ENCODE peak calls at places on chromosomes 13 and 19, in six cellular contexts. One of them, this sample, is unnamed.

GRCh38 chr19:56554272-56554869 is 12.9 kb upstream of the ZNF470 start:
- DNase-seq in pancreas: no peak
- DNase-seq in stimulated activated CD8-positive, alpha-beta memory T cell treated with anti-CD3 and anti-CD28 coated beads, Interleukin-15, amount 100 ng/mL, for 1 hour: no peak
- DNase-seq in HFFc6: no peak
- DNase-seq in thoracic aorta: no peak
- DNase-seq in progenitor cell of endocrine pancreas: no peak
- DNase-seq in this sample: no peak

GRCh38 chr19:49567722-49568454 is 12.5 kb downstream of the NOSIP start:
- DNase-seq in pancreas: no peak
- DNase-seq in stimulated activated CD8-positive, alpha-beta memory T cell treated with anti-CD3 and anti-CD28 coated beads, Interleukin-15, amount 100 ng/mL, for 1 hour: no peak
- DNase-seq in HFFc6: no peak
- DNase-seq in thoracic aorta: no peak
- DNase-seq in progenitor cell of endocrine pancreas: no peak
- DNase-seq in this sample: no peak

GRCh38 chr19:33273881-33274662 is 28.3 kb downstream of the CEBPA start:
- DNase-seq in pancreas: no peak
- DNase-seq in stimulated activated CD8-positive, alpha-beta memory T cell treated with anti-CD3 and anti-CD28 coated beads, Interleukin-15, amount 100 ng/mL, for 1 hour: no peak
- DNase-seq in HFFc6: peak
- DNase-seq in thoracic aorta: peak
- DNase-seq in progenitor cell of endocrine pancreas: no peak
- DNase-seq in this sample: peak

GRCh38 chr19:45908956-45909355 is 5.6 kb downstream of the NANOS2 start:
- DNase-seq in pancreas: no peak
- DNase-seq in stimulated activated CD8-positive, alpha-beta memory T cell treated with anti-CD3 and anti-CD28 coated beads, Interleukin-15, amount 100 ng/mL, for 1 hour: no peak
- DNase-seq in HFFc6: peak
- DNase-seq in thoracic aorta: no peak
- DNase-seq in progenitor cell of endocrine pancreas: no peak
- DNase-seq in this sample: no peak

GRCh38 chr19:12647490-12648071 is 19.0 kb downstream of the MAN2B1 start:
- DNase-seq in pancreas: peak
- DNase-seq in stimulated activated CD8-positive, alpha-beta memory T cell treated with anti-CD3 and anti-CD28 coated beads, Interleukin-15, amount 100 ng/mL, for 1 hour: no peak
- DNase-seq in HFFc6: no peak
- DNase-seq in thoracic aorta: no peak
- DNase-seq in progenitor cell of endocrine pancreas: no peak
- DNase-seq in this sample: peak

GRCh38 chr19:9885077-9885552 is 50.0 kb downstream of the PIN1 start:
- DNase-seq in pancreas: peak
- DNase-seq in stimulated activated CD8-positive, alpha-beta memory T cell treated with anti-CD3 and anti-CD28 coated beads, Interleukin-15, amount 100 ng/mL, for 1 hour: no peak
- DNase-seq in HFFc6: peak
- DNase-seq in thoracic aorta: no peak
- DNase-seq in progenitor cell of endocrine pancreas: no peak
- DNase-seq in this sample: no peak

GRCh38 chr13:89627991-89628390 is 1719.5 kb upstream of the MIR17HG start:
- DNase-seq in pancreas: no peak
- DNase-seq in stimulated activated CD8-positive, alpha-beta memory T cell treated with anti-CD3 and anti-CD28 coated beads, Interleukin-15, amount 100 ng/mL, for 1 hour: no peak
- DNase-seq in HFFc6: no peak
- DNase-seq in thoracic aorta: no peak
- DNase-seq in progenitor cell of endocrine pancreas: no peak
- DNase-seq in this sample: no peak

GRCh38 chr13:45055198-45055901 is 65.0 kb upstream of the GTF2F2 start:
- DNase-seq in pancreas: no peak
- DNase-seq in stimulated activated CD8-positive, alpha-beta memory T cell treated with anti-CD3 and anti-CD28 coated beads, Interleukin-15, amount 100 ng/mL, for 1 hour: no peak
- DNase-seq in HFFc6: peak
- DNase-seq in thoracic aorta: no peak
- DNase-seq in progenitor cell of endocrine pancreas: no peak
- DNase-seq in this sample: no peak

GRCh38 chr13:54415753-54416366 is 1387.2 kb downstream of the OLFM4 start:
- DNase-seq in pancreas: no peak
- DNase-seq in stimulated activated CD8-positive, alpha-beta memory T cell treated with anti-CD3 and anti-CD28 coated beads, Interleukin-15, amount 100 ng/mL, for 1 hour: no peak
- DNase-seq in HFFc6: no peak
- DNase-seq in thoracic aorta: no peak
- DNase-seq in progenitor cell of endocrine pancreas: no peak
- DNase-seq in this sample: no peak

GRCh38 chr19:37506387-37507166 is at the start of gene ZNF793:
- DNase-seq in pancreas: peak
- DNase-seq in stimulated activated CD8-positive, alpha-beta memory T cell treated with anti-CD3 and anti-CD28 coated beads, Interleukin-15, amount 100 ng/mL, for 1 hour: peak
- DNase-seq in HFFc6: peak
- DNase-seq in thoracic aorta: peak
- DNase-seq in progenitor cell of endocrine pancreas: peak
- DNase-seq in this sample: peak

GRCh38 chr13:106103779-106104178 is 431.7 kb downstream of the EFNB2 start:
- DNase-seq in pancreas: no peak
- DNase-seq in stimulated activated CD8-positive, alpha-beta memory T cell treated with anti-CD3 and anti-CD28 coated beads, Interleukin-15, amount 100 ng/mL, for 1 hour: no peak
- DNase-seq in HFFc6: peak
- DNase-seq in thoracic aorta: no peak
- DNase-seq in progenitor cell of endocrine pancreas: no peak
- DNase-seq in this sample: no peak

GRCh38 chr13:28494861-28495585 is at the start of gene FLT1:
- DNase-seq in pancreas: no peak
- DNase-seq in stimulated activated CD8-positive, alpha-beta memory T cell treated with anti-CD3 and anti-CD28 coated beads, Interleukin-15, amount 100 ng/mL, for 1 hour: no peak
- DNase-seq in HFFc6: peak
- DNase-seq in thoracic aorta: no peak
- DNase-seq in progenitor cell of endocrine pancreas: peak
- DNase-seq in this sample: peak

GRCh38 chr19:47373246-47374240 is 24.4 kb downstream of the DHX34 start:
- DNase-seq in pancreas: no peak
- DNase-seq in stimulated activated CD8-positive, alpha-beta memory T cell treated with anti-CD3 and anti-CD28 coated beads, Interleukin-15, amount 100 ng/mL, for 1 hour: no peak
- DNase-seq in HFFc6: no peak
- DNase-seq in thoracic aorta: no peak
- DNase-seq in progenitor cell of endocrine pancreas: no peak
- DNase-seq in this sample: no peak

GRCh38 chr19:42816901-42817300 is 51.4 kb upstream of the PSG8 start:
- DNase-seq in pancreas: no peak
- DNase-seq in stimulated activated CD8-positive, alpha-beta memory T cell treated with anti-CD3 and anti-CD28 coated beads, Interleukin-15, amount 100 ng/mL, for 1 hour: no peak
- DNase-seq in HFFc6: peak
- DNase-seq in thoracic aorta: no peak
- DNase-seq in progenitor cell of endocrine pancreas: no peak
- DNase-seq in this sample: no peak

GRCh38 chr13:40562975-40563349 is 103.5 kb downstream of the FOXO1 start:
- DNase-seq in pancreas: no peak
- DNase-seq in stimulated activated CD8-positive, alpha-beta memory T cell treated with anti-CD3 and anti-CD28 coated beads, Interleukin-15, amount 100 ng/mL, for 1 hour: no peak
- DNase-seq in HFFc6: no peak
- DNase-seq in thoracic aorta: no peak
- DNase-seq in progenitor cell of endocrine pancreas: no peak
- DNase-seq in this sample: peak

GRCh38 chr19:49200238-49200862 is 42.8 kb downstream of the TRPM4 start:
- DNase-seq in pancreas: no peak
- DNase-seq in stimulated activated CD8-positive, alpha-beta memory T cell treated with anti-CD3 and anti-CD28 coated beads, Interleukin-15, amount 100 ng/mL, for 1 hour: no peak
- DNase-seq in HFFc6: no peak
- DNase-seq in thoracic aorta: no peak
- DNase-seq in progenitor cell of endocrine pancreas: no peak
- DNase-seq in this sample: no peak

GRCh38 chr13:108036411-108036810 is 178.9 kb downstream of the LIG4 start:
- DNase-seq in pancreas: no peak
- DNase-seq in stimulated activated CD8-positive, alpha-beta memory T cell treated with anti-CD3 and anti-CD28 coated beads, Interleukin-15, amount 100 ng/mL, for 1 hour: no peak
- DNase-seq in HFFc6: no peak
- DNase-seq in thoracic aorta: no peak
- DNase-seq in progenitor cell of endocrine pancreas: no peak
- DNase-seq in this sample: no peak

GRCh38 chr13:30138511-30138910 is 168.8 kb downstream of the KATNAL1 start:
- DNase-seq in pancreas: no peak
- DNase-seq in stimulated activated CD8-positive, alpha-beta memory T cell treated with anti-CD3 and anti-CD28 coated beads, Interleukin-15, amount 100 ng/mL, for 1 hour: no peak
- DNase-seq in HFFc6: no peak
- DNase-seq in thoracic aorta: no peak
- DNase-seq in progenitor cell of endocrine pancreas: no peak
- DNase-seq in this sample: no peak

GRCh38 chr19:48553676-48554384 is 1.9 kb downstream of the SULT2B1 start:
- DNase-seq in pancreas: peak
- DNase-seq in stimulated activated CD8-positive, alpha-beta memory T cell treated with anti-CD3 and anti-CD28 coated beads, Interleukin-15, amount 100 ng/mL, for 1 hour: no peak
- DNase-seq in HFFc6: peak
- DNase-seq in thoracic aorta: no peak
- DNase-seq in progenitor cell of endocrine pancreas: no peak
- DNase-seq in this sample: no peak

GRCh38 chr19:10517760-10518443 is 655 bp upstream of the S1PR5 start:
- DNase-seq in pancreas: no peak
- DNase-seq in stimulated activated CD8-positive, alpha-beta memory T cell treated with anti-CD3 and anti-CD28 coated beads, Interleukin-15, amount 100 ng/mL, for 1 hour: no peak
- DNase-seq in HFFc6: peak
- DNase-seq in thoracic aorta: no peak
- DNase-seq in progenitor cell of endocrine pancreas: no peak
- DNase-seq in this sample: no peak

GRCh38 chr19:1668339-1669123 is 16.1 kb upstream of the TCF3 start:
- DNase-seq in pancreas: peak
- DNase-seq in stimulated activated CD8-positive, alpha-beta memory T cell treated with anti-CD3 and anti-CD28 coated beads, Interleukin-15, amount 100 ng/mL, for 1 hour: no peak
- DNase-seq in HFFc6: no peak
- DNase-seq in thoracic aorta: no peak
- DNase-seq in progenitor cell of endocrine pancreas: peak
- DNase-seq in this sample: peak

GRCh38 chr19:2663920-2664571 is 38.4 kb downstream of the GNG7 start:
- DNase-seq in pancreas: no peak
- DNase-seq in stimulated activated CD8-positive, alpha-beta memory T cell treated with anti-CD3 and anti-CD28 coated beads, Interleukin-15, amount 100 ng/mL, for 1 hour: no peak
- DNase-seq in HFFc6: no peak
- DNase-seq in thoracic aorta: no peak
- DNase-seq in progenitor cell of endocrine pancreas: no peak
- DNase-seq in this sample: no peak

GRCh38 chr13:48775285-48775684 is 121.6 kb downstream of the CYSLTR2 start:
- DNase-seq in pancreas: no peak
- DNase-seq in stimulated activated CD8-positive, alpha-beta memory T cell treated with anti-CD3 and anti-CD28 coated beads, Interleukin-15, amount 100 ng/mL, for 1 hour: no peak
- DNase-seq in HFFc6: peak
- DNase-seq in thoracic aorta: no peak
- DNase-seq in progenitor cell of endocrine pancreas: no peak
- DNase-seq in this sample: no peak

GRCh38 chr19:7868326-7868670 is 5.9 kb downstream of the PRR36 start:
- DNase-seq in pancreas: no peak
- DNase-seq in stimulated activated CD8-positive, alpha-beta memory T cell treated with anti-CD3 and anti-CD28 coated beads, Interleukin-15, amount 100 ng/mL, for 1 hour: no peak
- DNase-seq in HFFc6: no peak
- DNase-seq in thoracic aorta: no peak
- DNase-seq in progenitor cell of endocrine pancreas: no peak
- DNase-seq in this sample: no peak

GRCh38 chr13:75754936-75755335 is 118.8 kb downstream of the LMO7 start:
- DNase-seq in pancreas: no peak
- DNase-seq in stimulated activated CD8-positive, alpha-beta memory T cell treated with anti-CD3 and anti-CD28 coated beads, Interleukin-15, amount 100 ng/mL, for 1 hour: no peak
- DNase-seq in HFFc6: no peak
- DNase-seq in thoracic aorta: no peak
- DNase-seq in progenitor cell of endocrine pancreas: no peak
- DNase-seq in this sample: no peak

GRCh38 chr19:3285647-3286176 is 61.3 kb downstream of the CELF5 start:
- DNase-seq in pancreas: no peak
- DNase-seq in stimulated activated CD8-positive, alpha-beta memory T cell treated with anti-CD3 and anti-CD28 coated beads, Interleukin-15, amount 100 ng/mL, for 1 hour: peak
- DNase-seq in HFFc6: no peak
- DNase-seq in thoracic aorta: no peak
- DNase-seq in progenitor cell of endocrine pancreas: peak
- DNase-seq in this sample: no peak

GRCh38 chr13:85970727-85971126 is 171.5 kb upstream of the SLITRK6 start:
- DNase-seq in pancreas: no peak
- DNase-seq in stimulated activated CD8-positive, alpha-beta memory T cell treated with anti-CD3 and anti-CD28 coated beads, Interleukin-15, amount 100 ng/mL, for 1 hour: no peak
- DNase-seq in HFFc6: no peak
- DNase-seq in thoracic aorta: no peak
- DNase-seq in progenitor cell of endocrine pancreas: no peak
- DNase-seq in this sample: no peak

GRCh38 chr19:29016353-29016752 is 196.6 kb downstream of the UQCRFS1 start:
- DNase-seq in pancreas: no peak
- DNase-seq in stimulated activated CD8-positive, alpha-beta memory T cell treated with anti-CD3 and anti-CD28 coated beads, Interleukin-15, amount 100 ng/mL, for 1 hour: no peak
- DNase-seq in HFFc6: no peak
- DNase-seq in thoracic aorta: no peak
- DNase-seq in progenitor cell of endocrine pancreas: no peak
- DNase-seq in this sample: no peak

GRCh38 chr13:74158606-74159352 is 24.6 kb upstream of the KLF12 start:
- DNase-seq in pancreas: no peak
- DNase-seq in stimulated activated CD8-positive, alpha-beta memory T cell treated with anti-CD3 and anti-CD28 coated beads, Interleukin-15, amount 100 ng/mL, for 1 hour: no peak
- DNase-seq in HFFc6: no peak
- DNase-seq in thoracic aorta: no peak
- DNase-seq in progenitor cell of endocrine pancreas: no peak
- DNase-seq in this sample: no peak

GRCh38 chr13:113726961-113727411 is 32.0 kb upstream of the TMEM255B start:
- DNase-seq in pancreas: peak
- DNase-seq in stimulated activated CD8-positive, alpha-beta memory T cell treated with anti-CD3 and anti-CD28 coated beads, Interleukin-15, amount 100 ng/mL, for 1 hour: no peak
- DNase-seq in HFFc6: peak
- DNase-seq in thoracic aorta: no peak
- DNase-seq in progenitor cell of endocrine pancreas: no peak
- DNase-seq in this sample: peak

This sample was measured in left lung.